ENCODE peak calls at places on chromosomes 5 and 9, in four cellular contexts. I, S, R and U are unnamed samples.

GRCh38 chr9:121675381-121675780 is 23.9 kb downstream of the DAB2IP start:
- DNase-seq in I (no peak), S (no peak), R (no peak), U (no peak)

GRCh38 chr9:96148634-96149138 is 153.3 kb downstream of the HSD17B3 start:
- DNase-seq in I (no peak), S (no peak), R (peak), U (no peak)

GRCh38 chr5:96026334-96027065 is 64.8 kb upstream of the ELL2 start:
- DNase-seq in I (no peak), S (no peak), R (no peak), U (no peak)

GRCh38 chr9:28073278-28073677 is 500.0 kb upstream of the C9orf72 start:
- DNase-seq in I (peak), S (peak), R (peak), U (peak)

GRCh38 chr5:132788508-132788907 is 11.5 kb upstream of the SEPTIN8 start:
- DNase-seq in I (peak), S (no peak), R (no peak), U (no peak)

GRCh38 chr9:93129691-93130500 is 4.2 kb downstream of the NINJ1 start:
- DNase-seq in I (no peak), S (no peak), R (no peak), U (no peak)

GRCh38 chr9:133050781-133051180 is 11.0 kb upstream of the CEL start:
- DNase-seq in I (no peak), S (no peak), R (no peak), U (no peak)

GRCh38 chr9:126723807-126724172 is 81.0 kb upstream of the ZBTB43 start:
- DNase-seq in I (peak), S (no peak), R (no peak), U (peak)

GRCh38 chr5:107303581-107303980 is 367.2 kb downstream of the EFNA5 start:
- DNase-seq in I (no peak), S (no peak), R (no peak), U (no peak)

GRCh38 chr9:94140418-94140780 is 56.1 kb downstream of the PTPDC1 start:
- DNase-seq in I (no peak), S (no peak), R (no peak), U (no peak)

GRCh38 chr9:125541840-125542243 is 165.2 kb downstream of the MAPKAP1 start:
- DNase-seq in I (no peak), S (no peak), R (no peak), U (no peak)

GRCh38 chr9:32340401-32340800 is 44.0 kb upstream of the ACO1 start:
- DNase-seq in I (no peak), S (no peak), R (no peak), U (no peak)

GRCh38 chr5:38184627-38185026 is 73.7 kb upstream of the EGFLAM start:
- DNase-seq in I (no peak), S (no peak), R (no peak), U (no peak)

GRCh38 chr9:108511200-108511756 is 344.5 kb downstream of the ACTL7B start:
- DNase-seq in I (no peak), S (no peak), R (no peak), U (no peak)

GRCh38 chr5:67879619-67880357 is 335.8 kb upstream of the PIK3R1 start:
- DNase-seq in I (no peak), S (no peak), R (peak), U (no peak)

GRCh38 chr5:176157656-176158055 is 80.6 kb upstream of the SIMC1 start:
- DNase-seq in I (no peak), S (no peak), R (no peak), U (no peak)

GRCh38 chr5:1763548-1763911 is 36.1 kb downstream of the MRPL36 start:
- DNase-seq in I (peak), S (peak), R (peak), U (peak)

GRCh38 chr9:134136117-134136996 is 475 bp downstream of the WDR5 start:
- DNase-seq in I (peak), S (no peak), R (no peak), U (peak)

GRCh38 chr9:128840524-128840923 is 10.9 kb upstream of the SPOUT1 start:
- DNase-seq in I (no peak), S (no peak), R (no peak), U (no peak)

GRCh38 chr5:67407979-67408378 is 211.4 kb upstream of the CD180 start:
- DNase-seq in I (no peak), S (no peak), R (no peak), U (no peak)

GRCh38 chr5:40594811-40595210 is 84.9 kb upstream of the PTGER4 start:
- DNase-seq in I (no peak), S (no peak), R (no peak), U (no peak)

DNA sequence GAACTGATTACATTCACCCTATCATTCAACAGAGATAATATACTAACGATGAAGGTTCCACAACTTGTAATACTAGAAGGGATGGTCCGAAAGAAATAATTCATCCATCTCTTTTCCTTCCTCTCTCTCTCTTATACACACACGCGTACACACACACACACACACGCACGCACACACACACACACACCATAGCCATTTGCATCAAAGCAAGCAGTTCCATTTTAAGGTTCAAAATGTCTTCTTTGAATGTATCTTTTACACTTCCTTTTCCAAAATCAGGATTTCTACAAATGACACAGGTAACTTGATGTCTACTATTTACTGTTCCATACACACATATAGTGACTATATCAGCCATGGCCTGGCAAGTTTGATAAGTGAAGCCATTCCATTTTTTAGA is 932 bp downstream of the GDA start:
- DNase-seq in I (no peak), S (no peak), R (no peak), U (no peak)
- TF ChIP-seq HMGXB4 in I (no peak), S (no peak), R (no peak), U (no peak)

GRCh38 chr5:135467051-135467625 is 15.0 kb upstream of the TIFAB start:
- DNase-seq in I (no peak), S (no peak), R (no peak), U (peak)

GRCh38 chr5:135466178-135467050 is 14.3 kb upstream of the TIFAB start:
- DNase-seq in I (peak), S (peak), R (peak), U (peak)

GRCh38 chr5:135468541-135468940 is 16.4 kb upstream of the TIFAB start:
- DNase-seq in I (no peak), S (no peak), R (no peak), U (peak)

GRCh38 chr5:135465391-135466122 is 13.4 kb upstream of the TIFAB start:
- DNase-seq in I (no peak), S (no peak), R (no peak), U (no peak)

GRCh38 chr5:135468086-135468485 is 15.9 kb upstream of the TIFAB start:
- DNase-seq in I (no peak), S (no peak), R (no peak), U (peak)
- TF ChIP-seq HMGXB4 in I (no peak), S (no peak), R (no peak), U (no peak)

GRCh38 chr9:79256691-79257213 is 315.0 kb upstream of the TLE4 start:
- DNase-seq in I (no peak), S (no peak), R (no peak), U (no peak)
- TF ChIP-seq HMGXB4 in I (no peak), S (no peak), R (no peak), U (no peak)

DNA sequence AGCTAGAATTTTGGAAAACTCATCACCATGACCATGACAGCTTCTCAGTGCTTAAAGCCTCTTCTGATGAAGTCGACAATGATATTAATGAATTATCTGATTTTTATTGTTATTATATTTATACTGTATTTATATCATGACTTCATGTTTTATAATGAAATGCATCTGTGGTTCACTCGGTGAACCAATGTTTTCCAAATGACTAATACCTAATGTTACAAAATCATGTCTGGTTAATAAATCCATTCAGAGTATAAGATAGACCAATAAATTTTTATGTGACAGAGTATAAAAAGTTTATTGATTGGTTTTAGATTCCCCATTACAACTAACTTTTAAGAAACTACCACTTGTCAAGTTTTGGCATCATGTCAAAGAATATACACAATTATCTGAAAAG is 416.5 kb downstream of the MLLT3 start:
- DNase-seq in I (no peak), S (no peak), R (no peak), U (no peak)
- TF ChIP-seq HMGXB4 in I (no peak), S (no peak), R (no peak), U (no peak)

GRCh38 chr5:75375414-75375813 is 38.4 kb downstream of the HMGCR start:
- DNase-seq in I (no peak), S (no peak), R (no peak), U (no peak)
- TF ChIP-seq HMGXB4 in I (no peak), S (no peak), R (no peak), U (no peak)